ENCODE peak calls at places on chromosomes 3 and 15, in nine cellular contexts. Z is foreskin fibroblast; N is mucosa of descending colon; E is IMR-90; H is CD4-positive, alpha-beta T cell; D is omental fat pad; Y is RWPE1; U is CD8-positive, alpha-beta T cell; L is progenitor cell of endocrine pancreas. T is an unnamed sample.
A peak's percentile ranks its signal among the peaks of the same experiment; 100 is the strongest.

GRCh38 chr3:197103766-197104165 is 74.1 kb upstream of the MELTF start:
- DNase-seq in U (no peak), N (no peak), D (no peak), Y (no peak), H (no peak), E (peak; percentile 51), L (no peak), Z (peak; percentile 3), T (no peak)

GRCh38 chr3:159829056-159829995 is 159.3 kb upstream of the IL12A start:
- DNase-seq in U (no peak), N (peak; percentile 68), L (no peak), Z (peak; percentile 95), D (no peak), E (peak; percentile 64), Y (peak; percentile 83), H (no peak), T (peak; percentile 46)

GRCh38 chr3:139225551-139225950 is 118.3 kb upstream of the MRPS22 start:
- DNase-seq in L (no peak), Y (no peak), H (no peak), N (no peak), Z (peak; percentile 52), U (no peak), E (peak; percentile 15), D (no peak), T (no peak)

GRCh38 chr3:1962531-1963090 is 136.1 kb upstream of the CNTN4 start:
- DNase-seq in H (no peak), U (no peak), Y (no peak), N (no peak), E (no peak), D (no peak), Z (no peak), L (no peak), T (no peak)

GRCh38 chr3:186109897-186110803 is 1.3 kb upstream of the ETV5 start:
- DNase-seq in E (peak; percentile 21), H (no peak), N (peak; percentile 58), L (no peak), Y (no peak), Z (peak; percentile 28), D (no peak), U (no peak), T (peak; percentile 30)

GRCh38 chr3:57706462-57706861 is 13.6 kb upstream of the DENND6A start:
- DNase-seq in Z (peak; percentile 75), U (no peak), L (no peak), D (no peak), H (no peak), Y (peak; percentile 76), N (no peak), E (peak; percentile 93), T (peak; percentile 21)

GRCh38 chr3:139124197-139124596 is 79.5 kb upstream of the PRR23C start:
- DNase-seq in N (no peak), Z (no peak), L (no peak), U (no peak), D (no peak), E (no peak), H (no peak), Y (no peak), T (no peak)

GRCh38 chr3:194906229-194906629 is 220.5 kb downstream of the FAM43A start:
- DNase-seq in Z (peak; percentile 12), U (no peak), Y (no peak), E (peak; percentile 68), N (no peak), D (no peak), H (no peak), L (no peak), T (peak; percentile 75)

GRCh38 chr3:72258786-72259185 is 473.8 kb upstream of the PROK2 start:
- DNase-seq in D (no peak), Z (no peak), E (no peak), U (no peak), H (no peak), L (no peak), N (no peak), Y (no peak), T (no peak)

GRCh38 chr3:72258366-72258765 is 473.4 kb upstream of the PROK2 start:
- DNase-seq in N (no peak), H (no peak), U (no peak), D (no peak), Z (no peak), Y (no peak), L (no peak), E (no peak), T (no peak)

GRCh38 chr3:72255191-72255590 is 470.2 kb upstream of the PROK2 start:
- DNase-seq in H (no peak), N (no peak), E (no peak), Y (no peak), L (no peak), D (no peak), U (no peak), Z (no peak), T (no peak)

GRCh38 chr3:72254483-72254882 is 469.5 kb upstream of the PROK2 start:
- DNase-seq in Z (no peak), H (no peak), L (no peak), E (no peak), U (no peak), N (no peak), D (no peak), Y (no peak), T (no peak)

GRCh38 chr3:72255736-72256559 is 471.0 kb upstream of the PROK2 start:
- DNase-seq in Y (peak; percentile 51), U (peak; percentile 12), H (peak; percentile 8), D (no peak), E (no peak), L (no peak), N (peak; percentile 87), Z (no peak), T (peak; percentile 58)
- TF ChIP-seq CTCF in Y (no peak), U (no peak), H (no peak), D (no peak), E (no peak), L (no peak), N (no peak), Z (peak; percentile 2), T (no peak)

GRCh38 chr3:157789162-157789561 is 285.9 kb upstream of the VEPH1 start:
- DNase-seq in N (no peak), Z (no peak), U (no peak), E (no peak), Y (peak; percentile 81), L (no peak), D (no peak), H (no peak), T (no peak)

GRCh38 chr3:157782236-157782635 is 279.0 kb upstream of the VEPH1 start:
- DNase-seq in E (peak; percentile 19), Y (no peak), N (no peak), D (no peak), Z (no peak), U (no peak), L (no peak), H (no peak), T (no peak)

GRCh38 chr3:157785071-157785826 is 282.0 kb upstream of the VEPH1 start:
- DNase-seq in L (no peak), N (no peak), U (no peak), H (no peak), Y (peak; percentile 79), D (no peak), E (peak; percentile 94), Z (peak; percentile 91), T (peak; percentile 78)

GRCh38 chr3:157786216-157786615 is 283.0 kb upstream of the VEPH1 start:
- DNase-seq in L (no peak), H (no peak), D (no peak), U (no peak), E (peak; percentile 86), Y (peak; percentile 69), Z (peak; percentile 80), N (no peak), T (no peak)

GRCh38 chr3:157786618-157787017 is 283.4 kb upstream of the VEPH1 start:
- DNase-seq in Y (peak; percentile 41), L (no peak), H (no peak), Z (peak; percentile 29), N (no peak), U (no peak), E (peak; percentile 24), D (no peak), T (no peak)
- TF ChIP-seq CTCF in Y (no peak), L (no peak), H (no peak), Z (no peak), N (no peak), U (no peak), E (no peak), D (no peak), T (no peak)

GRCh38 chr15:93037341-93038063 is 51.5 kb downstream of the RGMA start:
- DNase-seq in Z (peak; percentile 39), Y (no peak), N (peak; percentile 75), L (no peak), E (no peak), U (no peak), H (no peak), D (no peak), T (no peak)
- TF ChIP-seq CTCF in Z (peak; percentile 29), Y (peak; percentile 55), N (no peak), L (no peak), E (no peak), U (no peak), H (no peak), D (no peak), T (no peak)

GRCh38 chr15:85589873-85590272 is 204.9 kb downstream of the KLHL25 start:
- DNase-seq in U (no peak), L (no peak), Z (peak; percentile 51), N (no peak), Y (peak; percentile 22), E (peak; percentile 79), D (no peak), H (no peak), T (peak; percentile 43)

GRCh38 chr15:85588657-85589056 is 206.1 kb downstream of the KLHL25 start:
- DNase-seq in E (peak; percentile 65), L (no peak), H (no peak), U (no peak), D (no peak), N (no peak), Y (no peak), Z (no peak), T (no peak)

GRCh38 chr15:85591622-85592021 is 203.1 kb downstream of the KLHL25 start:
- DNase-seq in E (no peak), N (no peak), H (no peak), Y (no peak), L (no peak), D (no peak), U (no peak), Z (no peak), T (no peak)

GRCh38 chr15:85593809-85594441 is 200.8 kb downstream of the KLHL25 start:
- DNase-seq in Y (no peak), Z (no peak), L (no peak), H (no peak), N (no peak), U (no peak), E (no peak), D (no peak), T (no peak)

GRCh38 chr15:85592148-85592547 is 202.6 kb downstream of the KLHL25 start:
- DNase-seq in Z (peak; percentile 65), E (peak; percentile 86), L (no peak), U (no peak), N (no peak), H (no peak), D (no peak), Y (peak; percentile 59), T (peak; percentile 41)
- TF ChIP-seq CTCF in Z (peak; percentile 34), E (peak; percentile 53), L (peak; percentile 9), U (no peak), N (no peak), H (peak; percentile 11), D (no peak), Y (no peak), T (no peak)

T was measured in Calu3.